ENCODE peak calls at places on chromosomes 13 and 19, in five cellular contexts. T is CD8-positive, alpha-beta T cell; D is WERI-Rb-1; Z is lower lobe of right lung; E is breast epithelium. I is an unnamed sample. For H3K27me3, the result is how much of the 10 kb centered on the place peaks cover.

GRCh38 chr13:20573186-20573585 is 6.2 kb downstream of the IFT88 start:
- DNase-seq in E (no peak), T (no peak), Z (no peak), D (no peak), I (no peak)

GRCh38 chr13:94858856-94859811 is 146.8 kb upstream of the SOX21 start:
- DNase-seq in T (no peak), E (no peak), D (no peak), Z (peak), I (peak)

GRCh38 chr13:52809310-52809769 is 39.1 kb downstream of the PCDH8 start:
- DNase-seq in Z (peak), D (peak), E (peak), T (peak), I (peak)

GRCh38 chr19:17209126-17210036 is 5.8 kb upstream of the USE1 start:
- DNase-seq in T (peak), Z (no peak), E (no peak), D (peak), I (no peak)

GRCh38 chr19:13262450-13262849 is 112.2 kb downstream of the IER2 start:
- DNase-seq in T (no peak), Z (no peak), D (no peak), E (no peak), I (no peak)

GRCh38 chr13:60111726-60112125 is 52.0 kb downstream of the DIAPH3 start:
- DNase-seq in Z (no peak), T (no peak), D (no peak), E (no peak), I (no peak)

GRCh38 chr13:108269601-108270328 is at the start of gene TNFSF13B:
- DNase-seq in D (peak), Z (peak), T (peak), E (no peak), I (peak)

GRCh38 chr19:33819875-33820781 is 23.5 kb downstream of the KCTD15 start:
- DNase-seq in E (no peak), D (no peak), T (peak), Z (peak), I (peak)

GRCh38 chr13:23504188-23504587 is 66.0 kb upstream of the TNFRSF19 start:
- DNase-seq in Z (no peak), D (no peak), E (no peak), T (no peak), I (no peak)

GRCh38 chr19:49871349-49871985 is 4.1 kb upstream of the PNKP start:
- DNase-seq in E (no peak), T (no peak), Z (no peak), D (no peak), I (no peak)

GRCh38 chr19:55465460-55466245 is 1.1 kb upstream of the C19orf85 start:
- DNase-seq in E (no peak), D (no peak), T (no peak), Z (no peak), I (no peak)

GRCh38 chr13:42367836-42368235 is 95.9 kb downstream of the AKAP11 start:
- DNase-seq in Z (no peak), T (no peak), E (no peak), D (no peak), I (no peak)

GRCh38 chr13:27016871-27017270 is 154.7 kb downstream of the USP12 start:
- DNase-seq in T (no peak), Z (no peak), E (no peak), D (peak), I (no peak)

GRCh38 chr19:55279773-55280643 is at the start of gene HSPBP1:
- DNase-seq in T (peak), Z (peak), D (peak), E (peak), I (peak)

GRCh38 chr19:50162988-50163387 is at the start of gene IZUMO2:
- DNase-seq in D (no peak), T (no peak), Z (no peak), E (no peak), I (no peak)

GRCh38 chr19:53086949-53087348 is 16.3 kb downstream of the ZNF160 start:
- DNase-seq in Z (no peak), T (no peak), E (no peak), D (no peak), I (no peak)

GRCh38 chr13:46831588-46832194 is 34.7 kb upstream of the ESD start:
- DNase-seq in E (no peak), D (peak), T (peak), Z (no peak), I (no peak)

GRCh38 chr13:20801704-20802103 is 27.9 kb upstream of the EEF1AKMT1 start:
- DNase-seq in D (no peak), T (no peak), Z (no peak), E (no peak), I (no peak)

GRCh38 chr19:52140077-52140710 is 456 bp upstream of the ZNF616 start:
- DNase-seq in D (no peak), E (no peak), Z (no peak), T (no peak), I (no peak)

GRCh38 chr19:45117666-45118065 is 24.7 kb downstream of the PPP1R37 start:
- DNase-seq in T (no peak), D (no peak), E (peak), Z (no peak), I (no peak)

GRCh38 chr13:73103238-73103637 is 44.4 kb downstream of the KLF5 start:
- DNase-seq in D (no peak), E (no peak), T (no peak), Z (no peak), I (no peak)

GRCh38 chr13:109700176-109700575 is 86.2 kb downstream of the IRS2 start:
- DNase-seq in T (no peak), E (no peak), D (peak), Z (peak), I (no peak)

GRCh38 chr13:99417151-99417820 is 84.0 kb upstream of the TM9SF2 start:
- DNase-seq in Z (no peak), T (no peak), D (peak), E (peak), I (no peak)

GRCh38 chr13:36673838-36674326 is at the start of gene SERTM1:
- DNase-seq in Z (peak), T (no peak), D (peak), E (no peak), I (peak)

GRCh38 chr19:15672580-15673175 is at the start of gene CYP4F12:
- DNase-seq in E (peak), T (peak), D (no peak), Z (peak), I (peak)

GRCh38 chr13:57629391-57629804 is 2.1 kb upstream of the PCDH17 start:
- DNase-seq in E (peak), T (no peak), Z (no peak), D (no peak), I (peak)
- TF ChIP-seq CTCF in E (no peak), T (no peak), Z (no peak), D (no peak), I (no peak)

GRCh38 chr13:79283742-79284141 is 122.3 kb downstream of the RBM26 start:
- DNase-seq in T (no peak), Z (no peak), E (no peak), D (no peak), I (no peak)

GRCh38 chr13:79290595-79291244 is 115.3 kb downstream of the RBM26 start:
- DNase-seq in Z (no peak), D (peak), T (no peak), E (no peak), I (no peak)

GRCh38 chr13:79289557-79289956 is 116.5 kb downstream of the RBM26 start:
- DNase-seq in T (no peak), Z (no peak), D (no peak), E (no peak), I (no peak)

GRCh38 chr13:79285159-79285558 is 120.9 kb downstream of the RBM26 start:
- DNase-seq in D (no peak), Z (no peak), T (no peak), E (no peak), I (no peak)

GRCh38 chr13:79287994-79288795 is 117.9 kb downstream of the RBM26 start:
- DNase-seq in E (no peak), D (no peak), Z (no peak), T (no peak), I (no peak)
- H3K27ac ChIP-seq in E (no peak), D (no peak), Z (no peak), T (no peak), I (no peak)

GRCh38 chr19:41994994-41995958 is 1.2 kb upstream of the ATP1A3 start:
- DNase-seq in D (no peak), T (no peak), Z (no peak), E (no peak), I (no peak)
- H3K27me3 ChIP-seq in D (under half), T (under half), Z (half or more), E (half or more), I (under half)

DNA sequence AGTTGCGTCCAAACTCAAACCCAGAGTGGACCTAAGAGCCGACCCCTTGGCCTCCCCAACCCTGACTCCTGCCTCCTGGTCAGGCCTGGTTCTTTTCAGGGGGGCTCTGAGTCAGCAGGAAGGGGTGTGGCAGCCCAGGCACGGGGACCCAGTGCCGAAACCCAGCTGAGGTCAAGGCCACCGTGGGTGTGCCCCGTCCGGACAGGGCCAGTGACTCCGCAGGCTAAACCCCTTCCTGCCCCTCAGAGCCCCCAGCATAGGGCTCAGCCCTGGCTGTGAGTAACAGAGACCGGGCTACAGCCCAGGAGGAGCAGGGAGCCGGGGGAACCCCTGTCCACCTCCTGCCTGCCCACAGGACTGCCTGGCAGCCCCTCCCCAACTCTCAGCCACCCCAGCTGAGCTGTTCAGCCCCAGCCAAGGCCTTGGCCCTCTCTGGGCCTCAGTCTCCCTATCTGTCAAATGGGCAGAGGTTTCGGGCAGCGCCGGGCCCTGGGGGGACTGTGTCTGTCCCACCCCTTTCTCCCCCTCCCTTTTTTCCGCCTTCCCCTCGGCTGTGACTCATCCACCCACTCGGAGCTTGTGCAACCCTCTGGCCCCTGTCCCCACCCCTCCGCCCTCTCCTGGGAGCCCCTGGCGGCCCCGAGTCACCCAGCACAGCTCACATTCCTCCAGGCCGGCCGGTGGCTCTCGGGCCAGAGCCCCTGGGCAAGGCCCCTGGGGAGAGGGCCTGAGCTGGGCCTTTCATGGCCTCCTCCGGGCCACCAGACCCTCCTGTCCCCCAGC is 8.6 kb downstream of the ZBTB7A start:
- DNase-seq in E (peak), Z (peak), D (peak), T (peak), I (peak)
- TF ChIP-seq CTCF in E (no peak), Z (peak), D (no peak), T (no peak), I (no peak)

GRCh38 chr19:18648971-18649310 is 12.1 kb downstream of the KLHL26 start:
- DNase-seq in T (no peak), E (no peak), Z (no peak), D (no peak), I (no peak)
- H3K27ac ChIP-seq in T (no peak), E (peak), Z (peak), D (no peak), I (no peak)

GRCh38 chr19:29527500-29528328 is 1.9 kb downstream of the VSTM2B start:
- DNase-seq in E (no peak), Z (no peak), T (no peak), D (no peak), I (no peak)
- H3K27me3 ChIP-seq in E (half or more), Z (half or more), T (under half), D (half or more), I (under half)

GRCh38 chr13:21812192-21812626 is 141.3 kb downstream of the FGF9 start:
- DNase-seq in D (no peak), E (no peak), Z (no peak), T (no peak), I (no peak)
- TF ChIP-seq CTCF in D (no peak), E (no peak), Z (no peak), T (no peak), I (no peak)

GRCh38 chr19:7598180-7598579 is 2.5 kb downstream of the CAMSAP3 start:
- DNase-seq in Z (no peak), E (no peak), D (no peak), T (no peak), I (no peak)

GRCh38 chr19:7597689-7598088 is 2.0 kb downstream of the CAMSAP3 start:
- DNase-seq in D (no peak), Z (no peak), T (no peak), E (no peak), I (no peak)

GRCh38 chr19:7600721-7601120 is 5.1 kb downstream of the CAMSAP3 start:
- DNase-seq in Z (no peak), T (no peak), E (no peak), D (no peak), I (no peak)

GRCh38 chr19:7595466-7596133 is at the start of gene CAMSAP3:
- DNase-seq in T (peak), Z (peak), E (no peak), D (peak), I (peak)

GRCh38 chr19:7596191-7596937 is 701 bp downstream of the CAMSAP3 start:
- DNase-seq in T (no peak), Z (no peak), D (no peak), E (no peak), I (peak)
- H3K27ac ChIP-seq in T (no peak), Z (peak), D (no peak), E (peak), I (peak)

DNA sequence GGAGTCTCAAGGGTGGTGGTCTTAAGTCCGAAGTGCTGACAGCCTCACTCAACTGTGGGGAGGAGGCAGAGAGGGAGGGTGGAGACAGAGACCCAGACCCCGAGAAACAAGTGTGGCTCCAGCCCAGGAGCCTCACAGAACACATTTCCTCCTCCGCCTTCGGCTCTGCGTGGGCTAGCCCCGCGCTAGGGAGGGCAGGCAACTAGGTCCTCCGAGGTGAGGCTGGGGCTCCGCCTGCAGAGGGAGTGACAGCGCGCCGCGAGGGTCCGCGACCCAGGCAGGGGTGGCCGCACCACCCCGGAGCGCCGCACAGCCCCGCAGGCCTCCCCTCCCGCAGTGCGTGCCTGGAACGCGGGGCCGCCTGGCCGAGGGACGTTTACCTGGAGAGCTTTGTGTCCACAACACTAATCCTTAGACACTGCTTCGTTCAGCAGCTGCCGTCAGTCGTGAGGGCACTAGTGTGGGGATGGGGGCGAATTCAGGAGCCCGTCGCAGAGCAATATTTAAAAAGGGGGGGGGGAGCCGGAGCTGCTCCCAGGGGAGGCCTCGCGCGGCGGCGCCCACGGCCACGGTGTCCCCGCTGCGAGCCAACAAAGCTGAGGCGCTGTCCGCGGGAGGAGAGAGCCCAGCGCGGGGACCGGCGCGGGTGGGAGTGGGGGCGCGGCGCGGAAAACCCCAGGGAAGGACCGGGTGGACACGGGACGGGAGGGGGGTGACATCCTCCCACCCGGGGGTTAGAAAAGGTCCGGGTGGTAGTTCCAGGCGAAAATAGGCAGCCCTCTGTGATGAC is 11.3 kb upstream of the SOX1 start:
- DNase-seq in D (no peak), T (no peak), Z (no peak), E (no peak), I (no peak)
- H3K27me3 ChIP-seq in D (half or more), T (under half), Z (half or more), E (half or more), I (under half)

I was measured in pancreas.